ENCODE peak calls at places on chromosome 1, in seven cellular contexts. J, S, G, U, Y, C and V are unnamed samples.

GRCh38 chr1:78038071-78038470 is 7.7 kb upstream of the GIPC2 start:
- DNase-seq in J (peak; percentile 2), S (no peak), G (no peak), U (no peak), Y (no peak), C (no peak), V (no peak)

GRCh38 chr1:24920155-24920925 is 9.7 kb downstream of the RUNX3 start:
- DNase-seq in J (no peak), S (no peak), G (no peak), U (peak; percentile 61), Y (peak; percentile 44), C (no peak), V (no peak)

GRCh38 chr1:151043163-151043562 is 4.4 kb upstream of the C1orf56 start:
- DNase-seq in J (no peak), S (no peak), G (no peak), U (peak; percentile 32), Y (no peak), C (no peak), V (no peak)

GRCh38 chr1:3483380-3483779 is 28.9 kb downstream of the ARHGEF16 start:
- DNase-seq in J (no peak), S (no peak), G (no peak), U (no peak), Y (no peak), C (no peak), V (no peak)

GRCh38 chr1:36166938-36167910 is 11.3 kb downstream of the MAP7D1 start:
- DNase-seq in J (no peak), S (no peak), G (no peak), U (no peak), Y (no peak), C (no peak), V (no peak)

GRCh38 chr1:204418174-204419063 is 6.8 kb upstream of the PPP1R15B start:
- DNase-seq in J (no peak), S (no peak), G (no peak), U (no peak), Y (no peak), C (no peak), V (no peak)

GRCh38 chr1:86530211-86530610 is 16.7 kb upstream of the CLCA4 start:
- DNase-seq in J (no peak), S (no peak), G (no peak), U (no peak), Y (no peak), C (no peak), V (no peak)

GRCh38 chr1:180911640-180912161 is 996 bp upstream of the KIAA1614 start:
- DNase-seq in J (no peak), S (peak; percentile 50), G (peak; percentile 71), U (no peak), Y (no peak), C (no peak), V (no peak)

GRCh38 chr1:147079400-147080012 is 92.8 kb downstream of the PRKAB2 start:
- DNase-seq in J (no peak), S (no peak), G (no peak), U (no peak), Y (no peak), C (no peak), V (no peak)